ENCODE peak calls at places on chromosomes 3 and 15, in four cellular contexts. One of them, this sample, is unnamed.

GRCh38 chr3:192933779-192934456 is 16.3 kb upstream of the MB21D2 start:
- DNase-seq in breast epithelium: no peak
- DNase-seq in right lobe of liver: no peak
- DNase-seq in heart left ventricle: no peak
- DNase-seq in this sample: no peak

GRCh38 chr3:33372218-33373081 is 67.8 kb downstream of the UBP1 start:
- DNase-seq in breast epithelium: no peak
- DNase-seq in right lobe of liver: no peak
- DNase-seq in heart left ventricle: no peak
- DNase-seq in this sample: peak

GRCh38 chr15:83372434-83372873 is 74.7 kb upstream of the SH3GL3 start:
- DNase-seq in breast epithelium: no peak
- DNase-seq in right lobe of liver: no peak
- DNase-seq in heart left ventricle: no peak
- DNase-seq in this sample: no peak

GRCh38 chr15:64249406-64249805 is 86.6 kb upstream of the PPIB start:
- DNase-seq in breast epithelium: no peak
- DNase-seq in right lobe of liver: peak
- DNase-seq in heart left ventricle: no peak
- DNase-seq in this sample: no peak

GRCh38 chr3:14224895-14225294 is 46.3 kb downstream of the LSM3 start:
- DNase-seq in breast epithelium: no peak
- DNase-seq in right lobe of liver: no peak
- DNase-seq in heart left ventricle: no peak
- DNase-seq in this sample: no peak

GRCh38 chr3:139293665-139294023 is 50.2 kb upstream of the MRPS22 start:
- DNase-seq in breast epithelium: no peak
- DNase-seq in right lobe of liver: no peak
- DNase-seq in heart left ventricle: no peak
- DNase-seq in this sample: no peak

GRCh38 chr3:109154989-109155388 is 18.5 kb downstream of the C3orf85 start:
- DNase-seq in breast epithelium: no peak
- DNase-seq in right lobe of liver: no peak
- DNase-seq in heart left ventricle: no peak
- DNase-seq in this sample: no peak

GRCh38 chr15:31236184-31237041 is 90.2 kb upstream of the KLF13 start:
- DNase-seq in breast epithelium: peak
- DNase-seq in right lobe of liver: peak
- DNase-seq in heart left ventricle: peak
- DNase-seq in this sample: peak

GRCh38 chr3:176971613-176972174 is 225.6 kb downstream of the TBL1XR1 start:
- DNase-seq in breast epithelium: no peak
- DNase-seq in right lobe of liver: no peak
- DNase-seq in heart left ventricle: no peak
- DNase-seq in this sample: no peak

GRCh38 chr3:133117342-133117741 is 79.2 kb downstream of the TMEM108 start:
- DNase-seq in breast epithelium: no peak
- DNase-seq in right lobe of liver: no peak
- DNase-seq in heart left ventricle: no peak
- DNase-seq in this sample: peak

GRCh38 chr3:65338571-65338970 is 650.8 kb upstream of the ADAMTS9 start:
- DNase-seq in breast epithelium: no peak
- DNase-seq in right lobe of liver: no peak
- DNase-seq in heart left ventricle: no peak
- DNase-seq in this sample: peak

GRCh38 chr3:189142527-189142926 is 29.2 kb upstream of the TPRG1 start:
- DNase-seq in breast epithelium: no peak
- DNase-seq in right lobe of liver: no peak
- DNase-seq in heart left ventricle: no peak
- DNase-seq in this sample: no peak

GRCh38 chr3:129032716-129033115 is 27.9 kb upstream of the GP9 start:
- DNase-seq in breast epithelium: no peak
- DNase-seq in right lobe of liver: no peak
- DNase-seq in heart left ventricle: no peak
- DNase-seq in this sample: no peak

GRCh38 chr15:62958528-62958927 is 84.0 kb upstream of the TPM1 start:
- DNase-seq in breast epithelium: no peak
- DNase-seq in right lobe of liver: peak
- DNase-seq in heart left ventricle: no peak
- DNase-seq in this sample: peak

GRCh38 chr3:179801263-179801662 is 148.4 kb downstream of the USP13 start:
- DNase-seq in breast epithelium: no peak
- DNase-seq in right lobe of liver: no peak
- DNase-seq in heart left ventricle: no peak
- DNase-seq in this sample: no peak

GRCh38 chr3:107216711-107217110 is 160.5 kb upstream of the CCDC54 start:
- DNase-seq in breast epithelium: no peak
- DNase-seq in right lobe of liver: no peak
- DNase-seq in heart left ventricle: no peak
- DNase-seq in this sample: no peak

GRCh38 chr3:31448882-31449243 is 83.9 kb upstream of the STT3B start:
- DNase-seq in breast epithelium: no peak
- DNase-seq in right lobe of liver: no peak
- DNase-seq in heart left ventricle: no peak
- DNase-seq in this sample: no peak

GRCh38 chr15:66369773-66370651 is 13.5 kb upstream of the TIPIN start:
- DNase-seq in breast epithelium: no peak
- DNase-seq in right lobe of liver: no peak
- DNase-seq in heart left ventricle: no peak
- DNase-seq in this sample: no peak

GRCh38 chr3:5053021-5053831 is 68.9 kb upstream of the ARL8B start:
- DNase-seq in breast epithelium: no peak
- DNase-seq in right lobe of liver: peak
- DNase-seq in heart left ventricle: no peak
- DNase-seq in this sample: no peak

GRCh38 chr3:194006102-194006501 is 129.8 kb upstream of the HES1 start:
- DNase-seq in breast epithelium: no peak
- DNase-seq in right lobe of liver: no peak
- DNase-seq in heart left ventricle: no peak
- DNase-seq in this sample: no peak

GRCh38 chr3:186307594-186307993 is 54.4 kb downstream of the DGKG start:
- DNase-seq in breast epithelium: no peak
- DNase-seq in right lobe of liver: no peak
- DNase-seq in heart left ventricle: no peak
- DNase-seq in this sample: no peak

GRCh38 chr3:44185396-44185915 is 56.2 kb upstream of the TOPAZ1 start:
- DNase-seq in breast epithelium: no peak
- DNase-seq in right lobe of liver: no peak
- DNase-seq in heart left ventricle: no peak
- DNase-seq in this sample: no peak

GRCh38 chr15:99537344-99537743 is 28.4 kb upstream of the MEF2A start:
- DNase-seq in breast epithelium: no peak
- DNase-seq in right lobe of liver: no peak
- DNase-seq in heart left ventricle: peak
- DNase-seq in this sample: no peak

GRCh38 chr15:32884136-32884535 is 166.3 kb downstream of the GREM1 start:
- DNase-seq in breast epithelium: no peak
- DNase-seq in right lobe of liver: no peak
- DNase-seq in heart left ventricle: no peak
- DNase-seq in this sample: peak

GRCh38 chr15:80942746-80943565 is 46.7 kb downstream of the MESD start:
- DNase-seq in breast epithelium: peak
- DNase-seq in right lobe of liver: no peak
- DNase-seq in heart left ventricle: no peak
- DNase-seq in this sample: peak

GRCh38 chr15:74403981-74404563 is 29.7 kb downstream of the SEMA7A start:
- DNase-seq in breast epithelium: no peak
- DNase-seq in right lobe of liver: no peak
- DNase-seq in heart left ventricle: no peak
- DNase-seq in this sample: no peak

GRCh38 chr3:184166671-184167070 is 8.0 kb upstream of the AP2M1 start:
- DNase-seq in breast epithelium: no peak
- DNase-seq in right lobe of liver: no peak
- DNase-seq in heart left ventricle: no peak
- DNase-seq in this sample: no peak

GRCh38 chr3:135891121-135891520 is 74.4 kb upstream of the PPP2R3A start:
- DNase-seq in breast epithelium: no peak
- DNase-seq in right lobe of liver: no peak
- DNase-seq in heart left ventricle: no peak
- DNase-seq in this sample: no peak

GRCh38 chr15:65384895-65385867 is 7.4 kb upstream of the IGDCC3 start:
- DNase-seq in breast epithelium: peak
- DNase-seq in right lobe of liver: peak
- DNase-seq in heart left ventricle: peak
- DNase-seq in this sample: peak

GRCh38 chr3:39378092-39378491 is 5.1 kb upstream of the SLC25A38 start:
- DNase-seq in breast epithelium: no peak
- DNase-seq in right lobe of liver: peak
- DNase-seq in heart left ventricle: no peak
- DNase-seq in this sample: peak

GRCh38 chr3:24494616-24495333 is at the start of gene THRB:
- DNase-seq in breast epithelium: peak
- DNase-seq in right lobe of liver: peak
- DNase-seq in heart left ventricle: peak
- DNase-seq in this sample: peak

GRCh38 chr15:96038650-96039049 is 291.9 kb upstream of the NR2F2 start:
- DNase-seq in breast epithelium: no peak
- DNase-seq in right lobe of liver: no peak
- DNase-seq in heart left ventricle: no peak
- DNase-seq in this sample: no peak

GRCh38 chr15:96041982-96042733 is 288.3 kb upstream of the NR2F2 start:
- DNase-seq in breast epithelium: no peak
- DNase-seq in right lobe of liver: no peak
- DNase-seq in heart left ventricle: no peak
- DNase-seq in this sample: no peak

GRCh38 chr15:96043586-96044171 is 286.8 kb upstream of the NR2F2 start:
- DNase-seq in breast epithelium: no peak
- DNase-seq in right lobe of liver: no peak
- DNase-seq in heart left ventricle: no peak
- DNase-seq in this sample: no peak

GRCh38 chr15:96046620-96047240 is 283.8 kb upstream of the NR2F2 start:
- DNase-seq in breast epithelium: no peak
- DNase-seq in right lobe of liver: no peak
- DNase-seq in heart left ventricle: no peak
- DNase-seq in this sample: no peak

DNA sequence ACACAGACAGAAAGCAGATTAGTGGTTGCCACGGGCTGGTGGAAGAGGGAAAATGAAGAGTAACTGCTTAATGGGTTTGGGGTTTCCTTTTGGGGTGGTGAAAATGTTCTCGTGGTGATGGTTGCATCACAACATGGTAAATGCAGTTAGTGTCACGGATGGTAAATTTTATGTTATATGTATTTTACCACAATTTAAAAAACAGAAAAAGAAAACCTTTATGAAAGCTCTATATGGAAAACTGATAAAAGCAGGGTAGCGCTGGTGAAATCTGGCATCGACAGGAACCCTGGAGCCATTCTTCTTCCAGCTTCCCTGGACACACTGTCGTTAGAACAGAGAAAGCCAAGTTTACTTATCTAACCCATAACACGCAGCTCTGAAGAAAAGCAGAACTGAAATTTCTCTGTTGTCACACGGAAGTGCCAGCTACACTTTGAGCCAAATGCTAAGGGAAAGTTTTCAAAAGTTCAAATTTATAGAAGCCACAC is 287.7 kb upstream of the NR2F2 start:
- DNase-seq in breast epithelium: no peak
- DNase-seq in right lobe of liver: no peak
- DNase-seq in heart left ventricle: no peak
- DNase-seq in this sample: no peak
- TF ChIP-seq POLR2A in breast epithelium: no peak
- TF ChIP-seq POLR2A in right lobe of liver: no peak
- TF ChIP-seq POLR2A in heart left ventricle: no peak
- TF ChIP-seq POLR2A in this sample: no peak

GRCh38 chr3:25652921-25653320 is 11.8 kb downstream of the TOP2B start:
- DNase-seq in breast epithelium: no peak
- DNase-seq in right lobe of liver: no peak
- DNase-seq in heart left ventricle: no peak
- DNase-seq in this sample: no peak

GRCh38 chr3:25653322-25653721 is 11.4 kb downstream of the TOP2B start:
- DNase-seq in breast epithelium: no peak
- DNase-seq in right lobe of liver: no peak
- DNase-seq in heart left ventricle: no peak
- DNase-seq in this sample: no peak

GRCh38 chr3:25648925-25649828 is 15.5 kb downstream of the TOP2B start:
- DNase-seq in breast epithelium: no peak
- DNase-seq in right lobe of liver: no peak
- DNase-seq in heart left ventricle: no peak
- DNase-seq in this sample: no peak

GRCh38 chr3:25648107-25648535 is 16.6 kb downstream of the TOP2B start:
- DNase-seq in breast epithelium: peak
- DNase-seq in right lobe of liver: peak
- DNase-seq in heart left ventricle: no peak
- DNase-seq in this sample: peak
- H3K27ac ChIP-seq in breast epithelium: no peak
- H3K27ac ChIP-seq in right lobe of liver: no peak
- H3K27ac ChIP-seq in heart left ventricle: no peak
- H3K27ac ChIP-seq in this sample: no peak

DNA sequence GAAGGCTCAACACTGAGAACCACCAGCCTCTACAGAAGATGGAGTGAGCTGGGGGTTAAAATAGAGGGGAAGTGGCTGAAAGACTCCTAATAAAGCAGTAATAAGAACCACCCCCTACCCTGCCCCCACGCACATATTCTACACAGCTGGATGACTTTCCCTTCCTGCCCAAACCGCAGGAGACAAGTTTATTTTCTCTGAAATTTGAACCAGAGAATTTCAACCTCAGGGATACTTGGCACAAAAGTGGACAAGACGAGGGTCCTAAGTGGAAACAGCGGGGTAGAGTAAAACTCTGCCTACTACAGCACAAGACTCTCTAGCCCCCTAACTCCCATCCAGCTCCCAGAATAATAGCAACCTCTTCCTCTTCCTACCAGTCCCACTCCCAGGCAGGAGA is 28.4 kb downstream of the USF3 start:
- DNase-seq in breast epithelium: no peak
- DNase-seq in right lobe of liver: no peak
- DNase-seq in heart left ventricle: no peak
- DNase-seq in this sample: peak
- H3K4me3 ChIP-seq in breast epithelium: no peak
- H3K4me3 ChIP-seq in right lobe of liver: no peak
- H3K4me3 ChIP-seq in heart left ventricle: no peak
- H3K4me3 ChIP-seq in this sample: no peak

DNA sequence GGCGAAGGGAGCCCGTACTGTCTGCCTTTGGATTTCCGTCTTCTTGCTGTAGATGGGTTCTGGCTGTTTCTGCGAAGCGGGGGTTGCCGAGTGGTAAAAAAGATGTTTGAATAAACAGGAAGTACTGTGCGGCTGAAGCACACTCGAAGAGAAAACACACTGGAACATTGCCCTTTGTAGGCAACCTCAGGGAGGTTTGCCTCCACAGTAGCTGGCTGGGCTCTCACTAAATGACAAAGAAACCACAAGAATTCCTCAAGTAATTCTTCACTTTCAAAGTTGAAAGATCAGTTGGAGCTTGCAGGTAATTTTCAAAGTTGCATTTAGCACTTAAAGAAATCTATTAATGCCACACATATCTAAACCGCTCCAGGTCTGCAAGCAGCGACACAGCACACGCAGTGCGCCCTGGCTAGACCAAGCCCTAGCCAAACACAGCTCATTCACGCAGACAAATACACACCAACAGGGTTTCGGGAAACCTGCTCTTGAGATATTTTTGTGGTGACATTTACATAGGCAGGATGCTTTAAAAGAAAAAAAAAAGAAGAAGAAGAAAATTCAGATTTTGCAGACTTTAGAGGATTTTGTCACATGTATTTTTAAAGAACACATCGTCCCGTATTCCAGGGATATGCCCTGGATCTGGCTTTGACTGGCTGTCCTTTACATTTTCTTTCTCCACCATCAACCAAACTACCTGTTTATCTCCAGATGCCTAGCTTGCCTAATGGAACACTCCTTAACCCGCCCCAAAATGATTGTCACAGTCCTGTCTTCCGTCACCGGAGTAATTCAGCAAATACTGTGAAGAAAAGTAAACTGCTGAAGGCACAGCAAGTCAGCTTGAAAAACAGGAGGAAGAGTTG is 452.8 kb downstream of the FOXP1 start:
- DNase-seq in breast epithelium: peak
- DNase-seq in right lobe of liver: peak
- DNase-seq in heart left ventricle: peak
- DNase-seq in this sample: peak
- TF ChIP-seq POLR2A in breast epithelium: no peak
- TF ChIP-seq POLR2A in right lobe of liver: peak
- TF ChIP-seq POLR2A in heart left ventricle: no peak
- TF ChIP-seq POLR2A in this sample: peak

This sample was measured in thyroid gland.